ENCODE peak calls at places on chromosomes 6 and 20, in seven cellular contexts. K, N, O, U, H, M and W are unnamed samples.
A peak's percentile ranks its signal among the peaks of the same experiment; 100 is the strongest.

GRCh38 chr6:169022079-169022478 is 231.6 kb downstream of the THBS2 start:
- DNase-seq in K (no peak), N (no peak), O (no peak), U (no peak), H (no peak), M (no peak), W (no peak)

GRCh38 chr20:21493049-21493448 is 20.8 kb downstream of the NKX2-2 start:
- DNase-seq in K (no peak), N (no peak), O (no peak), U (no peak), H (no peak), M (no peak), W (no peak)

GRCh38 chr6:170135821-170136471 is 154.9 kb downstream of the DLL1 start:
- DNase-seq in K (no peak), N (no peak), O (no peak), U (no peak), H (no peak), M (no peak), W (no peak)

GRCh38 chr6:140845666-140846065 is 1287.1 kb upstream of the GJE1 start:
- DNase-seq in K (no peak), N (no peak), O (no peak), U (no peak), H (no peak), M (peak; percentile 82), W (no peak)

GRCh38 chr20:32457476-32457986 is 99.4 kb downstream of the ASXL1 start:
- DNase-seq in K (peak; percentile 56), N (peak; percentile 85), O (peak; percentile 23), U (peak; percentile 46), H (no peak), M (peak; percentile 48), W (peak; percentile 89)

GRCh38 chr20:38085031-38085430 is 51.5 kb downstream of the RPRD1B start:
- DNase-seq in K (peak; percentile 31), N (no peak), O (no peak), U (no peak), H (no peak), M (no peak), W (no peak)

GRCh38 chr6:11350294-11350693 is 117.8 kb upstream of the NEDD9 start:
- DNase-seq in K (peak; percentile 11), N (no peak), O (no peak), U (peak; percentile 49), H (no peak), M (peak; percentile 59), W (no peak)

GRCh38 chr6:83371428-83371827 is 59.4 kb downstream of the ME1 start:
- DNase-seq in K (peak; percentile 84), N (no peak), O (no peak), U (no peak), H (peak; percentile 36), M (peak; percentile 64), W (no peak)

GRCh38 chr20:13418263-13419229 is 197.5 kb downstream of the ISM1 start:
- DNase-seq in K (no peak), N (no peak), O (no peak), U (no peak), H (no peak), M (peak; percentile 48), W (no peak)

GRCh38 chr20:14865169-14865568 is 527.8 kb upstream of the FLRT3 start:
- DNase-seq in K (no peak), N (no peak), O (no peak), U (no peak), H (no peak), M (no peak), W (no peak)

GRCh38 chr20:61603715-61604114 is 351.7 kb downstream of the CDH4 start:
- DNase-seq in K (no peak), N (no peak), O (no peak), U (no peak), H (no peak), M (no peak), W (no peak)

GRCh38 chr20:884983-885952 is 30.9 kb downstream of the ANGPT4 start:
- DNase-seq in K (peak; percentile 26), N (peak; percentile 28), O (no peak), U (no peak), H (no peak), M (peak; percentile 49), W (no peak)

GRCh38 chr6:7461416-7461815 is 71.8 kb downstream of the RIOK1 start:
- DNase-seq in K (peak; percentile 12), N (no peak), O (no peak), U (no peak), H (no peak), M (peak; percentile 57), W (no peak)

GRCh38 chr6:70479236-70479635 is 65.9 kb downstream of the FAM135A start:
- DNase-seq in K (peak; percentile 35), N (no peak), O (no peak), U (no peak), H (no peak), M (peak; percentile 1), W (no peak)

GRCh38 chr20:36908603-36909002 is 32.7 kb downstream of the TLDC2 start:
- DNase-seq in K (no peak), N (no peak), O (no peak), U (no peak), H (no peak), M (peak; percentile 29), W (peak; percentile 52)

GRCh38 chr6:23213193-23213592 is 643.8 kb downstream of the HDGFL1 start:
- DNase-seq in K (peak; percentile 76), N (no peak), O (no peak), U (no peak), H (peak; percentile 33), M (peak; percentile 13), W (no peak)

DNA sequence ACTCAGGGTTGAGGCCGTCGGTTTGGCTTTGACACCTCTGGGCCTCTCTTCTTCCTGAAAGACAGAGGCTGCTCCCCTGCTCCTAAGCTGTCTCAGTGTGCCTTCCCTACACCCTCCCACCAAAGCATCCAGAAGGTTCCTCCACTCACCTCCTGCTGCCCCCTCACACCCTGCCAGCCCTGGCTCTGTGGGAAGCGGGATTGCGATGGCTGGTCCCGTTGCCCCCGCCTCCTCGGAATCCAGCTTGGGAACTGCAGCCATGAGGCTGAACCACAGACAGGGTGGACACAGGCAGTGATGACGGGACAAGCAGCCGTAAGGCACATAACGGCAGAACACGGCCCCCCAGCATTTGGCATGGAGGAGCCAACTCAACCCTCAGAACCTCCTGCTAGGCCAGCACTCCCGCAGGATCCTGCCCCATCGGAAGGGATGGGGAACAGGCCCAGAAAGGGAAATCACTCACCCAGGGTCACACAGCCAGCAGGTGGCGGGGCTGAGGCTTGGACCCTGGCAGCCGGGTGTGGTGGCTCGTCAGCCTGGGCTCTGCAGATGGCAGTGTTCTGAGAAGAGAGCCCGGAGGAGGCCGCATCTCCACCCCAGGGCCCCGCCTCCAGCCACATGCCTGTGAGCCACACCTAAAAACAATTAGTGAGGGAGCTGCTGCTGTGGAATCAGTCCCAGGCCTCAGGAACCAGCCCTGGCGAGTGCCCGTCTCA is 139.6 kb downstream of the PHACTR3 start:
- DNase-seq in K (no peak), N (no peak), O (no peak), U (no peak), H (no peak), M (peak; percentile 22), W (no peak)
- TF ChIP-seq CTCF in K (no peak), N (no peak), O (no peak), U (no peak), H (no peak), M (peak; percentile 7), W (no peak)

GRCh38 chr6:123380257-123380656 is 256.5 kb downstream of the TRDN start:
- DNase-seq in K (no peak), N (peak; percentile 4), O (no peak), U (no peak), H (no peak), M (peak; percentile 1), W (no peak)
- TF ChIP-seq CTCF in K (no peak), N (peak; percentile 60), O (no peak), U (no peak), H (no peak), M (peak; percentile 29), W (no peak)

GRCh38 chr6:41451039-41451438 is 95.1 kb upstream of the FOXP4 start:
- DNase-seq in K (no peak), N (no peak), O (no peak), U (no peak), H (no peak), M (no peak), W (peak; percentile 57)
- TF ChIP-seq CTCF in K (peak; percentile 6), N (peak; percentile 41), O (no peak), U (no peak), H (no peak), M (no peak), W (no peak)

GRCh38 chr6:142355481-142356174 is 53.8 kb downstream of the ADGRG6 start:
- DNase-seq in K (no peak), N (no peak), O (no peak), U (no peak), H (no peak), M (no peak), W (no peak)
- TF ChIP-seq CTCF in K (no peak), N (no peak), O (no peak), U (no peak), H (no peak), M (no peak), W (no peak)

DNA sequence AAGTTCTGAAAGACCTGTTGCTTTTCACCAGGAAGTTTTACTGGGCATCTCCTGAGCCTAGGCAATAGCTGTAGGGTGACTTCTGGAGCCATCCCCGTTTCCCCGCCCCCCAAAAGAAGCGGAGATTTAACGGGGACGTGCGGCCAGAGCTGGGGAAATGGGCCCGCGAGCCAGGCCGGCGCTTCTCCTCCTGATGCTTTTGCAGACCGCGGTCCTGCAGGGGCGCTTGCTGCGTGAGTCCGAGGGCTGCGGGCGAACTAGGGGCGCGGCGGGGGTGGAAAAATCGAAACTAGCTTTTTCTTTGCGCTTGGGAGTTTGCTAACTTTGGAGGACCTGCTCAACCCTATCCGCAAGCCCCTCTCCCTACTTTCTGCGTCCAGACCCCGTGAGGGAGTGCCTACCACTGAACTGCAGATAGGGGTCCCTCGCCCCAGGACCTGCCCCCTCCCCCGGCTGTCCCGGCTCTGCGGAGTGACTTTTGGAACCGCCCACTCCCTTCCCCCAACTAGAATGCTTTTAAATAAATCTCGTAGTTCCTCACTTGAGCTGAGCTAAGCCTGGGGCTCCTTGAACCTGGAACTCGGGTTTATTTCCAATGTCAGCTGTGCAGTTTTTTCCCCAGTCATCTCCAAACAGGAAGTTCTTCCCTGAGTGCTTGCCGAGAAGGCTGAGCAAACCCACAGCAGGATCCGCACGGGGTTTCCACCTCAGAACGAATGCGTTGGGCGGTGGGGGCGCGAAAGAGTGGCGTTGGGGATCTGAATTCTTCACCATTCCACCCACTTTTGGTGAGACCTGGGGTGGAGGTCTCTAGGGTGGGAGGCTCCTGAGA is at the start of gene HFE:
- DNase-seq in K (peak; percentile 68), N (peak; percentile 21), O (peak; percentile 63), U (peak; percentile 52), H (no peak), M (peak; percentile 60), W (peak; percentile 52)
- TF ChIP-seq CTCF in K (no peak), N (no peak), O (no peak), U (no peak), H (peak; percentile 24), M (peak; percentile 18), W (no peak)

GRCh38 chr6:143337201-143337949 is 113.1 kb downstream of the ADAT2 start:
- DNase-seq in K (peak; percentile 8), N (peak; percentile 46), O (peak; percentile 57), U (no peak), H (no peak), M (no peak), W (no peak)
- TF ChIP-seq CTCF in K (peak; percentile 33), N (peak; percentile 57), O (peak; percentile 59), U (no peak), H (peak; percentile 48), M (peak; percentile 31), W (peak; percentile 47)

DNA sequence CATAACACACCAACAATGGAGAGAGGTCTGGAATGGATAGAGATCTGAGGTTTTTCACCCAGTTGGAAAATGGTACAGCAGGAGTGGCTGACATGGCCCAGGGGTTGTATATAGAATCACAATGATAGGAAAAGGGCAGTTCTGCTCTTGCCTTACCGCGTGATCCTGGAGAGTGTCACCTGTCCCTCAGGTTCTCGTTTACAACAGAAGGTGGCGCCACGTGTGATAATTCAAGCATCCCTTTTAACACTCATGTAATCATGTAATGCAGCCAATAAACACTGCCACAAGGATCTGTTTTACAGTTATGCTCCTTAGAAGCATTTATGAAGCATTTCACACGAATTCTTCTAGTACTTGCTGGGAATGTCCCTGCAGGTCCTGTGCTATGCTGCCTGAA is 12.9 kb upstream of the WFDC2 start:
- DNase-seq in K (no peak), N (peak; percentile 29), O (no peak), U (peak; percentile 69), H (no peak), M (no peak), W (peak; percentile 36)
- TF ChIP-seq CTCF in K (no peak), N (peak; percentile 58), O (no peak), U (no peak), H (peak; percentile 14), M (peak; percentile 17), W (no peak)